ENCODE peak calls at places on chromosomes 6 and 20, in four cellular contexts. Y, H, P and Q are unnamed samples.

GRCh38 chr6:31497595-31498476 is at the start of gene MICB:
- DNase-seq in H (peak), Y (peak), P (peak), Q (peak)

GRCh38 chr6:11492444-11493300 is 44.9 kb upstream of the TMEM170B start:
- DNase-seq in H (no peak), P (no peak), Y (no peak), Q (no peak)

GRCh38 chr6:132764370-132764769 is 6.7 kb upstream of the VNN2 start:
- DNase-seq in Y (no peak), P (peak), H (no peak), Q (no peak)

GRCh38 chr20:14561733-14562132 is 224.3 kb upstream of the FLRT3 start:
- DNase-seq in H (no peak), Y (no peak), P (no peak), Q (no peak)

GRCh38 chr20:51752343-51752951 is 15.7 kb downstream of the ATP9A start:
- DNase-seq in Y (no peak), H (no peak), P (no peak), Q (no peak)

GRCh38 chr6:16432075-16433032 is 194.0 kb downstream of the GMPR start:
- DNase-seq in H (no peak), P (no peak), Y (no peak), Q (no peak)

GRCh38 chr6:93423542-93423941 is 4.2 kb upstream of the EPHA7 start:
- DNase-seq in Y (peak), H (peak), P (peak), Q (no peak)

GRCh38 chr6:74755748-74756147 is 450.1 kb downstream of the COL12A1 start:
- DNase-seq in Y (no peak), H (no peak), P (no peak), Q (no peak)

GRCh38 chr20:49245921-49246740 is 26.9 kb downstream of the DDX27 start:
- DNase-seq in P (peak), Y (no peak), H (no peak), Q (no peak)

GRCh38 chr6:64680446-64680845 is 1026.6 kb downstream of the EYS start:
- DNase-seq in Y (no peak), P (no peak), H (no peak), Q (no peak)

GRCh38 chr6:105592329-105592728 is 189.4 kb upstream of the PREP start:
- DNase-seq in H (no peak), Y (no peak), P (no peak), Q (no peak)

GRCh38 chr6:56902551-56903464 is 52.1 kb upstream of the BEND6 start:
- DNase-seq in H (peak), Y (no peak), P (no peak), Q (no peak)

GRCh38 chr6:159117031-159117430 is 52.2 kb upstream of the FNDC1 start:
- DNase-seq in H (no peak), P (no peak), Y (no peak), Q (no peak)

GRCh38 chr6:147088861-147089260 is 115.4 kb upstream of the STXBP5 start:
- DNase-seq in H (no peak), Y (no peak), P (no peak), Q (no peak)

GRCh38 chr6:16669227-16669626 is 92.0 kb downstream of the ATXN1 start:
- DNase-seq in H (no peak), P (no peak), Y (peak), Q (no peak)

GRCh38 chr20:46951405-46951804 is 56.8 kb downstream of the EYA2 start:
- DNase-seq in Y (no peak), H (no peak), P (no peak), Q (no peak)

GRCh38 chr6:9334979-9335378 is 899.6 kb upstream of the SLC35B3 start:
- DNase-seq in Y (no peak), P (no peak), H (no peak), Q (no peak)

GRCh38 chr6:22732186-22732970 is 163.0 kb downstream of the HDGFL1 start:
- DNase-seq in P (no peak), Y (no peak), H (no peak), Q (no peak)

GRCh38 chr6:88246654-88247053 is 80.5 kb upstream of the CNR1 start:
- DNase-seq in Y (no peak), H (no peak), P (no peak), Q (no peak)

GRCh38 chr6:4873928-4874327 is 97.7 kb downstream of the CDYL start:
- DNase-seq in H (no peak), Y (no peak), P (no peak), Q (no peak)

GRCh38 chr6:35808688-35809087 is 3.5 kb downstream of the LHFPL5 start:
- DNase-seq in Y (no peak), H (no peak), P (no peak), Q (no peak)

GRCh38 chr20:1757606-1758507 is 100.3 kb upstream of the SIRPG start:
- DNase-seq in P (no peak), Y (no peak), H (no peak), Q (no peak)

GRCh38 chr6:16704706-16705402 is 56.4 kb downstream of the ATXN1 start:
- DNase-seq in Y (no peak), P (no peak), H (no peak), Q (no peak)

DNA sequence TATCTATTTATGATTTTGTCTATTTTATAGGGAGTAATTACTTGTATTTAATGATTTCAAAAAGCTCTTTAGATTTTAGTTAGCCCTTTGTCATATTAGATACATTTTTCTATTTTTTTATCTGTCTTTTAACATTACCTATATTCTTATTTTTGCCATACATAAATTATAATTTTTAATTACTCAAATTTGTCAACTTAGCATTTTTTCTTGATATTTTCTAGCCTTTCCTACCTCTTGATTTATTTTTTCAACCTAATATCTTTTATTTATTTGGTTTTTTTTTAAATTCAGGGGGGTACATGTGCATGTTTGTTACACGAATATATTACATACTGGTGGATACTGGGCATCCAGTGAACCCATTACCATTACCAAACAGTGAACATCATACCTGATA is 114.3 kb upstream of the F13A1 start:
- DNase-seq in H (no peak), Y (no peak), P (no peak), Q (no peak)
- H3K27ac ChIP-seq in H (no peak), Y (no peak), P (no peak), Q (no peak)

GRCh38 chr20:45052698-45053440 is 48.1 kb downstream of the KCNS1 start:
- DNase-seq in H (no peak), Y (no peak), P (no peak), Q (no peak)
- H3K4me3 ChIP-seq in H (no peak), Y (no peak), P (no peak), Q (no peak)

GRCh38 chr20:5657873-5658200 is 92.4 kb upstream of the SHLD1 start:
- DNase-seq in P (no peak), Y (no peak), H (no peak), Q (no peak)
- H3K27ac ChIP-seq in P (peak), Y (peak), H (no peak), Q (no peak)

GRCh38 chr6:32940656-32941411 is at the start of gene HLA-DMB:
- DNase-seq in H (peak), P (no peak), Y (peak), Q (peak)
- H3K4me3 ChIP-seq in H (no peak), P (peak), Y (peak), Q (no peak)

GRCh38 chr6:133818320-133818719 is 70.6 kb upstream of the TCF21 start:
- DNase-seq in H (no peak), Y (no peak), P (no peak), Q (no peak)

GRCh38 chr6:133814235-133814634 is 74.7 kb upstream of the TCF21 start:
- DNase-seq in H (no peak), Y (no peak), P (no peak), Q (no peak)

GRCh38 chr6:133814797-133815196 is 74.1 kb upstream of the TCF21 start:
- DNase-seq in Y (no peak), P (no peak), H (no peak), Q (no peak)

GRCh38 chr6:133817460-133818047 is 71.4 kb upstream of the TCF21 start:
- DNase-seq in Y (peak), P (no peak), H (no peak), Q (peak)

DNA sequence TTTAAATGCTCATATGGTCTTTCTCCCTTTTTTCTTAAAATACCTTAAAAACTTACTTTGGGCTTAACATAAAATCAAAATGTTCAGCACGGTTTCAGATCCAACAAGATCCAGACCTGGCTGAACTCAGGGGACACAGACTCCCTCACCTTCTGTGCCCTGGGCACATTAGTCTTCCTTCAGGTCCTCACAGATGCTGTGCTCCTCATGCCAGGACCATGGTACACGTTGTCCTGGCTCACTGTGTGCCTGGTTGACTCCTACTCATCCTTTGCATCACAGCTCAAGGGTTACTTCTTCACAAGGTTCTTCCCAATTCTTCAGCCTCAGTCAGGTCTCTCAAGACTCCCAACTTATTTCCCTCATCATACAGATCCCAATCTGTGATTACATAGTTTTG is 73.6 kb upstream of the TCF21 start:
- DNase-seq in P (no peak), H (no peak), Y (no peak), Q (no peak)
- H3K27ac ChIP-seq in P (peak), H (no peak), Y (no peak), Q (no peak)

DNA sequence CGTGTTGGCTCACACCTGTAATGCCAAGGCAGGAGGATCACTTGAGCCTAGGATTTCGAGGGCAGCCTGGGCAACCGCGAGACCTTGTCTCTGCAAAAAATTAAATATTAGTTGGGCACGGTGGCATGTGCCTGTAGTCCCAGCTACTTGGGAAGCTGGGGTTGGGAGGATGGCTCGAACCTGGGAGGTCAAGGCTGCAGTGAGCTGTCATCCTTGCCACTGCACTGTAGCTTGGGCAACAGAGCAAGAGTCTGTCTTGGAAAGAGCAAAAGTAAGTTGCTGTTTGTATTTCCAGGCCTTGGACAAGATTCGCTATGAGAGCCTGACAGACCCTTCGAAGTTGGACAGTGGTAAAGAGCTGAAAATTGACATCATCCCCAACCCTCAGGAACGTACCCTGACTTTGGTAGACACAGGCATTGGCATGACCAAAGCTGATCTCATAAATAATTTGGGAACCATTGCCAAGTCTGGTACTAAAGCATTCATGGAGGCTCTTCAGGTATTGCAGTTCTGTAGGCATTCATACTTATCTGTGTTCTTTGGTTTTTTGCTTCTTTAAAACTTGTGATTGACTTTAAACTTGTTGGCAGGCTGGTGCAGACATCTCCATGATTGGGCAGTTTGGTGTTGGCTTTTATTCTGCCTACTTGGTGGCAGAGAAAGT is 2.3 kb downstream of the HSP90AB1 start:
- DNase-seq in Y (no peak), P (no peak), H (no peak), Q (no peak)
- H3K4me3 ChIP-seq in Y (peak), P (peak), H (peak), Q (no peak)

GRCh38 chr6:39228111-39228971 is 934 bp downstream of the KCNK5 start:
- DNase-seq in H (no peak), Y (no peak), P (no peak), Q (no peak)
- H3K27ac ChIP-seq in H (no peak), Y (peak), P (no peak), Q (no peak)

GRCh38 chr20:25051386-25052155 is 6.4 kb downstream of the ACSS1 start:
- DNase-seq in P (no peak), H (no peak), Y (peak), Q (no peak)

GRCh38 chr20:25054133-25054820 is 3.7 kb downstream of the ACSS1 start:
- DNase-seq in P (no peak), H (no peak), Y (peak), Q (no peak)

GRCh38 chr20:25054995-25055629 is 2.8 kb downstream of the ACSS1 start:
- DNase-seq in P (no peak), H (no peak), Y (peak), Q (no peak)

GRCh38 chr20:25052255-25053206 is 5.4 kb downstream of the ACSS1 start:
- DNase-seq in H (no peak), Y (peak), P (no peak), Q (no peak)

GRCh38 chr20:25053207-25054132 is 4.5 kb downstream of the ACSS1 start:
- DNase-seq in Y (peak), P (peak), H (no peak), Q (no peak)
- H3K4me3 ChIP-seq in Y (peak), P (peak), H (no peak), Q (no peak)

DNA sequence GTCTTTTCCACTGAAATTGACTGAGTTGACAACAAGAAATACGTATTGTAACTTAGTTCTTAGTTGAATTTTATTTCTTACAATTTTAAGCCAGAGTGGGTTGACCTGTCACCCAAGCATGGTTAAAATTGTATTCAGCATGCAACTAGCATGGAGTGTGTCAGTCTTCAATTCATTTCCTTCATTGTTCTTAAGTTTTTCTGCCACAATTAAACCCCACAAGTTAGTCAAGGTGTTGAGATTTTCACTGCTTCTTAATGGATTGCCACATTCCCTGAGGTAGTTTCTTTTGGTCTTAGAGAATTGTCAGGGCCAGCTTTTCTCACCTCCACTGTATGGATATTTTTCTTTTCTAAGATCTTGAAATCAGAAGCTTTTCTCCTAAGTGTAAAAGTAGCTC is 2.1 kb downstream of the PTPN1 start:
- DNase-seq in H (no peak), Y (no peak), P (no peak), Q (no peak)
- H3K27ac ChIP-seq in H (no peak), Y (peak), P (peak), Q (no peak)

GRCh38 chr20:20369353-20370086 is 1.6 kb downstream of the INSM1 start:
- DNase-seq in H (no peak), P (no peak), Y (peak), Q (no peak)
- H3K4me3 ChIP-seq in H (peak), P (peak), Y (peak), Q (peak)